ENCODE peak calls at places on chromosomes 16 and 17, in five cellular contexts. I is HCT116, S is H1, N is K562, O is HepG2. H is an unnamed sample.

GRCh38 chr17:19541445-19541844 is 7.8 kb downstream of the SLC47A1 start:
- DNase-seq in S (no peak), O (no peak), I (no peak), N (no peak), H (no peak)

GRCh38 chr17:64096037-64096436 is 33.9 kb downstream of the ERN1 start:
- DNase-seq in I (no peak), O (no peak), S (no peak), N (no peak), H (no peak)

GRCh38 chr16:11792404-11793260 is 4.4 kb downstream of the ZC3H7A start:
- DNase-seq in N (no peak), I (no peak), S (no peak), O (peak; percentile 70), H (no peak)

GRCh38 chr16:28107232-28107631 is 43.7 kb upstream of the GSG1L start:
- DNase-seq in S (no peak), N (no peak), O (no peak), I (no peak), H (no peak)

GRCh38 chr17:45282683-45283644 is 21.1 kb upstream of the SPATA32 start:
- DNase-seq in O (no peak), N (no peak), I (no peak), S (no peak), H (no peak)

GRCh38 chr17:44004077-44004760 is at the start of gene NAGS:
- DNase-seq in S (no peak), N (peak; percentile 63), O (peak; percentile 67), I (no peak), H (no peak)

GRCh38 chr17:40019140-40019991 is 4.1 kb downstream of the CSF3 start:
- DNase-seq in N (no peak), I (no peak), S (no peak), O (no peak), H (no peak)

GRCh38 chr16:4924593-4925378 is 12.2 kb downstream of the PPL start:
- DNase-seq in S (no peak), I (no peak), N (no peak), O (peak; percentile 84), H (no peak)

GRCh38 chr17:5793899-5794298 is 209.6 kb upstream of the NLRP1 start:
- DNase-seq in I (no peak), O (no peak), S (peak; percentile 36), N (no peak), H (no peak)

GRCh38 chr17:50708050-50709000 is 611 bp upstream of the ANKRD40 start:
- DNase-seq in S (no peak), O (no peak), I (no peak), N (no peak), H (peak; percentile 17)

GRCh38 chr17:47297661-47298400 is 25.9 kb upstream of the EFCAB13 start:
- DNase-seq in O (no peak), N (no peak), S (no peak), I (no peak), H (no peak)

GRCh38 chr17:75386430-75386829 is 19.0 kb downstream of the GRB2 start:
- DNase-seq in O (no peak), N (no peak), I (no peak), S (no peak), H (no peak)

GRCh38 chr17:38326996-38327792 is 16.6 kb downstream of the GPR179 start:
- DNase-seq in I (no peak), N (no peak), S (no peak), O (no peak), H (no peak)

GRCh38 chr17:49361902-49362722 is at the start of gene ZNF652:
- DNase-seq in I (peak; percentile 93), N (peak; percentile 98), S (peak; percentile 93), O (peak; percentile 96), H (peak; percentile 65)

GRCh38 chr17:68355093-68355492 is 63.8 kb downstream of the ARSG start:
- DNase-seq in S (no peak), N (no peak), O (no peak), I (no peak), H (no peak)

GRCh38 chr17:4369557-4370230 is 3.2 kb upstream of the UBE2G1 start:
- DNase-seq in N (no peak), S (no peak), I (no peak), O (no peak), H (no peak)

GRCh38 chr16:51982715-51983680 is 563.9 kb downstream of the TOX3 start:
- DNase-seq in I (peak; percentile 33), O (peak; percentile 67), S (no peak), N (peak; percentile 25), H (no peak)

GRCh38 chr16:4081577-4082021 is 34.6 kb downstream of the ADCY9 start:
- DNase-seq in O (no peak), N (no peak), S (no peak), I (no peak), H (no peak)

GRCh38 chr17:4951486-4951885 is 567 bp downstream of the ENO3 start:
- DNase-seq in S (no peak), I (no peak), O (no peak), N (no peak), H (no peak)

GRCh38 chr17:77185137-77185536 is 44.4 kb downstream of the SEC14L1 start:
- DNase-seq in I (no peak), O (no peak), N (no peak), S (no peak), H (no peak)

GRCh38 chr17:77188084-77189066 is 47.6 kb downstream of the SEC14L1 start:
- DNase-seq in S (no peak), I (no peak), N (no peak), O (peak; percentile 38), H (no peak)

GRCh38 chr17:77184474-77184873 is 43.7 kb downstream of the SEC14L1 start:
- DNase-seq in N (no peak), O (no peak), S (no peak), I (no peak), H (no peak)

GRCh38 chr17:77189148-77189547 is 48.4 kb downstream of the SEC14L1 start:
- DNase-seq in S (no peak), O (no peak), N (no peak), I (no peak), H (peak; percentile 64)

GRCh38 chr17:77186141-77186604 is 45.4 kb downstream of the SEC14L1 start:
- DNase-seq in I (no peak), O (no peak), S (no peak), N (no peak), H (no peak)
- H4K20me1 ChIP-seq in I (no peaks in the 10 kb centered on the region), O (peaks cover 3% of the 10 kb centered on the region), S (peaks cover 4% of the 10 kb centered on the region), N (peaks cover 20% of the 10 kb centered on the region), H (no peaks in the 10 kb centered on the region)

GRCh38 chr17:17612085-17613022 is 20.8 kb upstream of the PEMT start:
- DNase-seq in O (no peak), S (no peak), I (no peak), N (no peak), H (no peak)

GRCh38 chr17:17609121-17609520 is 17.6 kb upstream of the PEMT start:
- DNase-seq in S (no peak), N (no peak), O (no peak), I (no peak), H (no peak)

DNA sequence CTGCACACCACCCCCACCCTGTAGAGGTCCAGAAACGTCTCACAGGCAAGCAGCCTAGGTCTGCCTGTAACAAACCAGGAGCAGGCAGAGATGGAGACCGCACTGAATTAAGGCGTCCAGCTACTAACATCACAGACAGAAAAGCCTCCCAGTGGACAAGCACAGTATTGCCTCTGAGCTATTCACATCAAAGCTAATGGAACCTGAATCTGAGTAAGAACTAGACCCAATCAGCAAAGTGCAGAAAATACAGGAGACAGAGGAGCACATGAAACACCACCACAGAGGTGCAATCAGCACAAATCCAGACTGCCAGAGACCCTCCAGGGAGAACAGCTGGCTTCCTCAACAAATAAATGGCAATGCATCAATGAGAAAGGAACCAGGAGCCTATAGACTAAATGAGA is 22.2 kb upstream of the PEMT start:
- DNase-seq in N (peak; percentile 47), I (peak; percentile 70), S (no peak), O (peak; percentile 63), H (no peak)
- TF ChIP-seq SRF in N (no peak), I (no peak), S (no peak), O (no peak), H (no peak)

GRCh38 chr16:57244463-57244766 is 644 bp upstream of the ARL2BP start:
- DNase-seq in O (no peak), N (no peak), S (no peak), I (no peak), H (no peak)
- H4K20me1 ChIP-seq in O (no peaks in the 10 kb centered on the region), N (no peaks in the 10 kb centered on the region), S (peaks cover 2% of the 10 kb centered on the region), I (no peaks in the 10 kb centered on the region), H (no peaks in the 10 kb centered on the region)

GRCh38 chr17:74164446-74165045 is 38.9 kb upstream of the RPL38 start:
- DNase-seq in I (no peak), S (no peak), N (no peak), O (no peak), H (no peak)
- TF ChIP-seq SRF in I (no peak), S (no peak), N (no peak), O (no peak), H (no peak)

GRCh38 chr17:83191388-83192160 is 112.2 kb downstream of the METRNL start:
- DNase-seq in S (no peak), O (no peak), N (no peak), I (no peak), H (no peak)
- H4K20me1 ChIP-seq in S (no peaks in the 10 kb centered on the region), O (peaks cover 6% of the 10 kb centered on the region), N (no peaks in the 10 kb centered on the region), I (no peaks in the 10 kb centered on the region), H (peaks cover 2% of the 10 kb centered on the region)

GRCh38 chr16:85086347-85087291 is 25.7 kb downstream of the CIBAR2 start:
- DNase-seq in N (peak; percentile 86), I (peak; percentile 54), S (peak; percentile 44), O (peak; percentile 56), H (no peak)

GRCh38 chr16:85088570-85089214 is 23.6 kb downstream of the CIBAR2 start:
- DNase-seq in N (no peak), O (no peak), S (no peak), I (no peak), H (no peak)

GRCh38 chr16:85090166-85090565 is 22.1 kb downstream of the CIBAR2 start:
- DNase-seq in O (no peak), S (no peak), N (no peak), I (no peak), H (no peak)

GRCh38 chr16:85089485-85089884 is 22.8 kb downstream of the CIBAR2 start:
- DNase-seq in I (no peak), N (no peak), S (no peak), O (no peak), H (no peak)

GRCh38 chr16:85087899-85088569 is 24.2 kb downstream of the CIBAR2 start:
- DNase-seq in N (no peak), O (no peak), I (no peak), S (no peak), H (no peak)
- TF ChIP-seq SRF in N (no peak), O (no peak), I (no peak), S (no peak), H (no peak)

DNA sequence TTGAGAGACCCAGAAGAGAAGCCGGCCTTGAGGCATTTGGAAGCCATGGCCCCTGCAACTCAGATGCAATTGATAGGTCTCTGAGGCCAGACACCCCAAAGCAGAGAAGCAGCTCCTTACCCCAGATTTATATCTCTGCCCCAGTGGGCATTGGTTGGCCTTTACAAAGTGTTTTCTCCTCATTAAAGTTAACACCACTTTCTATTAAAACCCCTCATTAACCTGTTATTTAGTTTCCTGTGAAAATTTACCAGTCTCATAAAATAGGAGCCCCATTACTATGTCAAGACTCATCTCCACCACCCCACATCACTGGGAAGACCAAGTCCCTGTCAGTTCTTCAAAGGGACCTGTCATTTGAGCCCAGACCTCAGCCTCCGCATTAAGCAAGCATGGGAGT is at the start of gene KRT35:
- DNase-seq in O (no peak), S (no peak), N (no peak), I (no peak), H (no peak)
- H4K20me1 ChIP-seq in O (no peaks in the 10 kb centered on the region), S (no peaks in the 10 kb centered on the region), N (peaks cover 12% of the 10 kb centered on the region), I (no peaks in the 10 kb centered on the region), H (no peaks in the 10 kb centered on the region)

GRCh38 chr17:32971171-32971570 is 20.5 kb upstream of the SPACA3 start:
- DNase-seq in O (no peak), S (no peak), I (no peak), N (peak; percentile 54), H (peak; percentile 56)
- TF ChIP-seq SRF in O (no peak), S (no peak), I (no peak), N (peak; percentile 6), H (no peak)